ENCODE peak calls at places on chromosomes 3 and 15, in eight cellular contexts. C is stimulated activated CD8-positive, alpha-beta memory T cell treated with anti-CD3 and anti-CD28 coated beads, Interleukin-12 subunit alpha, Interleukin-12 subunit beta, amount 100 ng/mL, for 4 hours; T is left cardiac atrium; P is NCI-H748 treated with DMSO at 0.1 percent for 48 hours; G is brain pericyte; Z is uterus; M is activated naive CD4-positive, alpha-beta T cell; A is LHCN-M2. R is an unnamed sample.

GRCh38 chr3:154151969-154152368 is 30.8 kb downstream of the ARHGEF26 start:
- DNase-seq in C (no peak), T (no peak), P (no peak), G (no peak), Z (no peak), M (no peak), A (peak), R (no peak)

GRCh38 chr3:38560284-38560683 is 64.1 kb downstream of the EXOG start:
- DNase-seq in C (no peak), T (no peak), P (no peak), G (no peak), Z (no peak), M (no peak), A (no peak), R (no peak)

GRCh38 chr15:47817825-47818681 is 100.7 kb downstream of the SEMA6D start:
- DNase-seq in C (no peak), T (no peak), P (no peak), G (no peak), Z (no peak), M (no peak), A (no peak), R (no peak)

GRCh38 chr15:40081691-40082194 is 26.9 kb downstream of the BMF start:
- DNase-seq in C (no peak), T (peak), P (no peak), G (no peak), Z (peak), M (no peak), A (peak), R (peak)

GRCh38 chr3:160618878-160619277 is 53.5 kb upstream of the KPNA4 start:
- DNase-seq in C (no peak), T (no peak), P (no peak), G (peak), Z (no peak), M (no peak), A (no peak), R (no peak)

GRCh38 chr15:66400351-66400774 is 13.7 kb downstream of the MAP2K1 start:
- DNase-seq in C (no peak), T (no peak), P (no peak), G (no peak), Z (no peak), M (no peak), A (peak), R (no peak)

GRCh38 chr3:43155464-43156121 is 49.7 kb upstream of the POMGNT2 start:
- DNase-seq in C (no peak), T (peak), P (peak), G (peak), Z (peak), M (no peak), A (peak), R (peak)

GRCh38 chr3:136171097-136171542 is 25.0 kb downstream of the MSL2 start:
- DNase-seq in C (no peak), T (no peak), P (no peak), G (no peak), Z (no peak), M (no peak), A (no peak), R (no peak)

GRCh38 chr3:117692416-117692995 is 982.9 kb downstream of the TUSC7 start:
- DNase-seq in C (no peak), T (no peak), P (no peak), G (no peak), Z (no peak), M (no peak), A (peak), R (no peak)

GRCh38 chr3:43369404-43370345 is 83.3 kb downstream of the SNRK start:
- DNase-seq in C (no peak), T (no peak), P (no peak), G (no peak), Z (no peak), M (no peak), A (no peak), R (no peak)

GRCh38 chr3:129180461-129180860 is 3.2 kb downstream of the CNBP start:
- DNase-seq in C (no peak), T (no peak), P (no peak), G (no peak), Z (no peak), M (no peak), A (no peak), R (no peak)

GRCh38 chr3:87674397-87675161 is 384.2 kb downstream of the CGGBP1 start:
- DNase-seq in C (no peak), T (no peak), P (no peak), G (no peak), Z (no peak), M (no peak), A (no peak), R (no peak)

GRCh38 chr3:185992801-185993467 is 55.1 kb upstream of the TRA2B start:
- DNase-seq in C (no peak), T (no peak), P (no peak), G (no peak), Z (no peak), M (no peak), A (peak), R (no peak)

GRCh38 chr3:44185396-44185915 is 56.2 kb upstream of the TOPAZ1 start:
- DNase-seq in C (no peak), T (no peak), P (no peak), G (no peak), Z (no peak), M (no peak), A (no peak), R (no peak)

GRCh38 chr3:8622873-8623725 is 21.5 kb downstream of the SSUH2 start:
- DNase-seq in C (no peak), T (peak), P (peak), G (no peak), Z (peak), M (no peak), A (peak), R (peak)

GRCh38 chr15:48385431-48385830 is 54.2 kb downstream of the DUT start:
- DNase-seq in C (no peak), T (no peak), P (no peak), G (no peak), Z (no peak), M (no peak), A (peak), R (no peak)

GRCh38 chr15:58083526-58083925 is 18.0 kb upstream of the ALDH1A2 start:
- DNase-seq in C (no peak), T (no peak), P (no peak), G (no peak), Z (no peak), M (no peak), A (no peak), R (no peak)

GRCh38 chr15:56241374-56242085 is 2.1 kb downstream of the RFX7 start:
- DNase-seq in C (no peak), T (no peak), P (no peak), G (no peak), Z (no peak), M (no peak), A (no peak), R (no peak)

GRCh38 chr3:129228891-129229585 is 20.4 kb upstream of the COPG1 start:
- DNase-seq in C (no peak), T (peak), P (no peak), G (no peak), Z (no peak), M (no peak), A (peak), R (no peak)

GRCh38 chr15:35115155-35115725 is 30.1 kb upstream of the NANOGP8 start:
- DNase-seq in C (no peak), T (no peak), P (no peak), G (no peak), Z (no peak), M (no peak), A (peak), R (no peak)

GRCh38 chr3:143736651-143737050 is 111.6 kb downstream of the SLC9A9 start:
- DNase-seq in C (no peak), T (no peak), P (no peak), G (no peak), Z (no peak), M (no peak), A (peak), R (peak)

GRCh38 chr3:153625506-153625905 is 463.5 kb downstream of the RAP2B start:
- DNase-seq in C (no peak), T (no peak), P (no peak), G (no peak), Z (no peak), M (no peak), A (no peak), R (no peak)

GRCh38 chr3:73848173-73848751 is 223.5 kb upstream of the PDZRN3 start:
- DNase-seq in C (no peak), T (no peak), P (peak), G (no peak), Z (no peak), M (no peak), A (peak), R (peak)

GRCh38 chr15:52227456-52227855 is 36.3 kb upstream of the GNB5 start:
- DNase-seq in C (peak), T (peak), P (peak), G (peak), Z (peak), M (no peak), A (peak), R (peak)

GRCh38 chr15:69037977-69038376 is 23.5 kb downstream of the NOX5 start:
- DNase-seq in C (no peak), T (no peak), P (no peak), G (no peak), Z (no peak), M (no peak), A (no peak), R (no peak)

GRCh38 chr3:116930786-116931185 is 221.2 kb downstream of the TUSC7 start:
- DNase-seq in C (no peak), T (no peak), P (no peak), G (no peak), Z (no peak), M (no peak), A (peak), R (no peak)

GRCh38 chr3:141255864-141256263 is 24.2 kb downstream of the PXYLP1 start:
- DNase-seq in C (no peak), T (no peak), P (no peak), G (no peak), Z (no peak), M (no peak), A (peak), R (peak)

GRCh38 chr3:46703013-46703520 is 1.9 kb downstream of the TMIE start:
- DNase-seq in C (no peak), T (peak), P (no peak), G (no peak), Z (no peak), M (no peak), A (no peak), R (no peak)

GRCh38 chr3:185693985-185694675 is 108.0 kb downstream of the SENP2 start:
- DNase-seq in C (no peak), T (no peak), P (no peak), G (no peak), Z (no peak), M (no peak), A (peak), R (no peak)

GRCh38 chr3:141352262-141352984 is 15.9 kb upstream of the ZBTB38 start:
- DNase-seq in C (no peak), T (no peak), P (no peak), G (no peak), Z (no peak), M (no peak), A (no peak), R (no peak)

GRCh38 chr3:175335229-175335628 is 476.1 kb downstream of the NAALADL2 start:
- DNase-seq in C (no peak), T (no peak), P (peak), G (no peak), Z (no peak), M (no peak), A (no peak), R (no peak)

GRCh38 chr15:58148633-58149032 is 10.5 kb downstream of the AQP9 start:
- DNase-seq in C (no peak), T (no peak), P (no peak), G (no peak), Z (no peak), M (no peak), A (no peak), R (no peak)

GRCh38 chr3:32506466-32506865 is 3.8 kb upstream of the CMTM6 start:
- DNase-seq in C (no peak), T (no peak), P (no peak), G (no peak), Z (no peak), M (no peak), A (no peak), R (no peak)

R was measured in NCI-H146.